ENCODE peak calls at places on chromosomes 3 and 15, in four cellular contexts. P is neuronal stem cell, M is NCI-H774, S is EL. U is an unnamed sample.

GRCh38 chr15:51075364-51075763 is 19.3 kb downstream of the TNFAIP8L3 start:
- DNase-seq in P (no peak), M (no peak), S (no peak), U (no peak)

GRCh38 chr3:160870327-160870726 is 114.3 kb downstream of the PPM1L start:
- DNase-seq in P (no peak), M (no peak), S (no peak), U (peak; percentile 91)

GRCh38 chr3:174216019-174216418 is 643.1 kb upstream of the NAALADL2 start:
- DNase-seq in P (no peak), M (no peak), S (no peak), U (no peak)

GRCh38 chr3:142115927-142116668 is 33.2 kb downstream of the TFDP2 start:
- DNase-seq in P (no peak), M (no peak), S (peak; percentile 3), U (no peak)

GRCh38 chr3:151058742-151059141 is 26.7 kb upstream of the MED12L start:
- DNase-seq in P (no peak), M (no peak), S (no peak), U (no peak)

GRCh38 chr3:117488983-117489382 is 779.4 kb downstream of the TUSC7 start:
- DNase-seq in P (no peak), M (no peak), S (no peak), U (no peak)

GRCh38 chr3:122743581-122744120 is 50.0 kb downstream of the HSPBAP1 start:
- DNase-seq in P (no peak), M (no peak), S (no peak), U (no peak)

GRCh38 chr15:64046347-64047153 is at the start of gene DAPK2:
- DNase-seq in P (peak; percentile 70), M (peak; percentile 49), S (peak; percentile 76), U (no peak)

GRCh38 chr15:29668120-29668602 is 154.1 kb downstream of the TJP1 start:
- DNase-seq in P (peak; percentile 64), M (peak; percentile 75), S (peak; percentile 77), U (peak; percentile 2)

GRCh38 chr3:39362177-39362576 is 21.0 kb upstream of the SLC25A38 start:
- DNase-seq in P (no peak), M (peak; percentile 33), S (no peak), U (no peak)

GRCh38 chr15:67100808-67101581 is 35.6 kb downstream of the SMAD3 start:
- DNase-seq in P (no peak), M (peak; percentile 8), S (no peak), U (no peak)

GRCh38 chr3:119145500-119146167 is at the start of gene TEX55:
- DNase-seq in P (no peak), M (no peak), S (peak; percentile 59), U (peak; percentile 56)

GRCh38 chr3:98779936-98780335 is 16.8 kb downstream of the ST3GAL6 start:
- DNase-seq in P (no peak), M (no peak), S (peak; percentile 30), U (no peak)

GRCh38 chr3:40615110-40615915 is 90.6 kb downstream of the ZNF621 start:
- DNase-seq in P (peak; percentile 69), M (no peak), S (no peak), U (no peak)

GRCh38 chr15:23565395-23566069 is at the start of gene MKRN3:
- DNase-seq in P (peak; percentile 23), M (peak; percentile 88), S (peak; percentile 74), U (no peak)

GRCh38 chr15:85116066-85116465 is 134.4 kb downstream of the PDE8A start:
- DNase-seq in P (no peak), M (no peak), S (no peak), U (no peak)

GRCh38 chr3:184186902-184187207 is 856 bp downstream of the ABCF3 start:
- DNase-seq in P (no peak), M (no peak), S (no peak), U (no peak)

GRCh38 chr15:58174709-58175108 is 36.5 kb downstream of the AQP9 start:
- DNase-seq in P (no peak), M (no peak), S (no peak), U (no peak)

GRCh38 chr3:17755836-17756235 is 13.4 kb upstream of the TBC1D5 start:
- DNase-seq in P (no peak), M (no peak), S (no peak), U (no peak)

GRCh38 chr3:159266779-159267178 is 464.9 kb downstream of the MFSD1 start:
- DNase-seq in P (peak; percentile 59), M (peak; percentile 16), S (peak; percentile 51), U (peak; percentile 53)

GRCh38 chr3:38655708-38656300 is 6.3 kb upstream of the SCN5A start:
- DNase-seq in P (no peak), M (peak; percentile 5), S (peak; percentile 41), U (peak; percentile 40)

GRCh38 chr15:52683585-52683984 is 4.4 kb upstream of the ATOSA start:
- DNase-seq in P (no peak), M (no peak), S (no peak), U (no peak)

GRCh38 chr15:42153874-42154575 is 2.4 kb downstream of the PLA2G4F start:
- DNase-seq in P (no peak), M (no peak), S (no peak), U (no peak)

GRCh38 chr3:8964436-8965370 is 1.4 kb upstream of the RAD18 start:
- DNase-seq in P (no peak), M (no peak), S (peak; percentile 94), U (no peak)

GRCh38 chr3:169613053-169613803 is 50.3 kb downstream of the MECOM start:
- DNase-seq in P (no peak), M (no peak), S (no peak), U (no peak)